ENCODE peak calls at places on chromosome 15, in six cellular contexts. H, Q, N, V, L and T are unnamed samples.

GRCh38 chr15:69032703-69033373 is 18.3 kb downstream of the NOX5 start:
- DNase-seq in N (no peak), L (no peak), H (no peak), V (no peak), Q (no peak), T (no peak)

GRCh38 chr15:87528873-87529272 is 727.7 kb downstream of the NTRK3 start:
- DNase-seq in Q (no peak), V (no peak), N (no peak), L (no peak), H (no peak), T (no peak)

GRCh38 chr15:37709669-37710068 is 224.8 kb upstream of the TMCO5A start:
- DNase-seq in L (no peak), H (no peak), V (no peak), N (no peak), Q (no peak), T (no peak)

GRCh38 chr15:50418041-50418583 is 6.1 kb upstream of the USP8 start:
- DNase-seq in H (no peak), N (no peak), Q (no peak), L (no peak), V (no peak), T (no peak)

GRCh38 chr15:60932051-60932915 is 296.8 kb downstream of the RORA start:
- DNase-seq in L (no peak), H (peak), N (no peak), Q (peak), V (no peak), T (no peak)

GRCh38 chr15:100544946-100545345 is 16.2 kb upstream of the CERS3 start:
- DNase-seq in N (no peak), V (no peak), H (no peak), Q (no peak), L (no peak), T (no peak)

GRCh38 chr15:31338879-31339557 is 12.4 kb downstream of the KLF13 start:
- DNase-seq in H (no peak), Q (no peak), V (no peak), L (peak), N (no peak), T (peak)

GRCh38 chr15:64844576-64845140 is 2.9 kb downstream of the PLEKHO2 start:
- DNase-seq in L (no peak), H (no peak), Q (no peak), N (peak), V (no peak), T (no peak)

GRCh38 chr15:81165565-81165964 is 31.1 kb upstream of the IL16 start:
- DNase-seq in V (no peak), L (no peak), H (no peak), Q (no peak), N (no peak), T (no peak)

GRCh38 chr15:42457445-42458442 is 33.2 kb downstream of the ZNF106 start:
- DNase-seq in N (peak), L (peak), H (peak), Q (no peak), V (peak), T (no peak)

GRCh38 chr15:44033894-44034293 is 161.2 kb downstream of the FRMD5 start:
- DNase-seq in L (peak), V (no peak), H (no peak), Q (no peak), N (no peak), T (no peak)

GRCh38 chr15:62727501-62727900 is 315.0 kb upstream of the TPM1 start:
- DNase-seq in H (no peak), N (no peak), L (no peak), Q (no peak), V (no peak), T (no peak)

GRCh38 chr15:100704281-100705055 is 102.1 kb downstream of the ASB7 start:
- DNase-seq in H (no peak), N (no peak), Q (no peak), L (peak), V (no peak), T (no peak)

GRCh38 chr15:56991017-56991416 is 72.6 kb downstream of the TCF12 start:
- DNase-seq in N (no peak), Q (no peak), V (no peak), H (no peak), L (no peak), T (no peak)

GRCh38 chr15:42483677-42484076 is 7.3 kb downstream of the ZNF106 start:
- DNase-seq in Q (no peak), V (no peak), L (no peak), N (no peak), H (no peak), T (no peak)

GRCh38 chr15:39786444-39787056 is 3.9 kb upstream of the FSIP1 start:
- DNase-seq in H (no peak), V (no peak), Q (peak), L (no peak), N (peak), T (no peak)

GRCh38 chr15:89329329-89330084 is 5.1 kb downstream of the POLG start:
- DNase-seq in L (no peak), H (no peak), V (no peak), N (no peak), Q (no peak), T (no peak)

GRCh38 chr15:65525622-65526021 is 4.6 kb upstream of the HACD3 start:
- DNase-seq in N (no peak), H (no peak), L (peak), V (no peak), Q (no peak), T (peak)

GRCh38 chr15:90659481-90659880 is 57.7 kb upstream of the BLM start:
- DNase-seq in V (no peak), N (no peak), H (no peak), Q (no peak), L (no peak), T (no peak)

GRCh38 chr15:82831894-82832600 is 22.6 kb downstream of the WHAMM start:
- DNase-seq in Q (no peak), L (no peak), N (no peak), H (no peak), V (no peak), T (no peak)

GRCh38 chr15:84752700-84753099 is 4.3 kb downstream of the ZNF592 start:
- DNase-seq in L (no peak), N (no peak), Q (no peak), H (no peak), V (no peak), T (peak)

GRCh38 chr15:64558460-64559179 is 98.2 kb downstream of the ZNF609 start:
- DNase-seq in Q (no peak), L (no peak), N (no peak), H (no peak), V (no peak), T (no peak)

GRCh38 chr15:56608993-56609392 is 124.3 kb downstream of the ZNF280D start:
- DNase-seq in Q (no peak), N (no peak), H (no peak), V (no peak), L (no peak), T (no peak)

GRCh38 chr15:93319121-93319814 is 230.3 kb upstream of the RGMA start:
- DNase-seq in V (no peak), H (no peak), Q (no peak), L (no peak), N (no peak), T (no peak)
- H3K27ac ChIP-seq in V (no peak), H (no peak), Q (no peak), L (no peak), N (no peak), T (no peak)

GRCh38 chr15:41334293-41335120 is 1.8 kb downstream of the NUSAP1 start:
- DNase-seq in N (peak), V (no peak), H (no peak), Q (no peak), L (no peak), T (no peak)

GRCh38 chr15:41331281-41331680 is 1.1 kb downstream of the OIP5 start:
- DNase-seq in H (no peak), V (no peak), N (peak), Q (no peak), L (no peak), T (no peak)

GRCh38 chr15:41332788-41333527 is at the start of gene NUSAP1:
- DNase-seq in H (no peak), V (no peak), L (no peak), Q (no peak), N (no peak), T (no peak)

GRCh38 chr15:41336549-41336948 is 3.9 kb downstream of the NUSAP1 start:
- DNase-seq in V (no peak), N (no peak), Q (no peak), L (no peak), H (no peak), T (no peak)

DNA sequence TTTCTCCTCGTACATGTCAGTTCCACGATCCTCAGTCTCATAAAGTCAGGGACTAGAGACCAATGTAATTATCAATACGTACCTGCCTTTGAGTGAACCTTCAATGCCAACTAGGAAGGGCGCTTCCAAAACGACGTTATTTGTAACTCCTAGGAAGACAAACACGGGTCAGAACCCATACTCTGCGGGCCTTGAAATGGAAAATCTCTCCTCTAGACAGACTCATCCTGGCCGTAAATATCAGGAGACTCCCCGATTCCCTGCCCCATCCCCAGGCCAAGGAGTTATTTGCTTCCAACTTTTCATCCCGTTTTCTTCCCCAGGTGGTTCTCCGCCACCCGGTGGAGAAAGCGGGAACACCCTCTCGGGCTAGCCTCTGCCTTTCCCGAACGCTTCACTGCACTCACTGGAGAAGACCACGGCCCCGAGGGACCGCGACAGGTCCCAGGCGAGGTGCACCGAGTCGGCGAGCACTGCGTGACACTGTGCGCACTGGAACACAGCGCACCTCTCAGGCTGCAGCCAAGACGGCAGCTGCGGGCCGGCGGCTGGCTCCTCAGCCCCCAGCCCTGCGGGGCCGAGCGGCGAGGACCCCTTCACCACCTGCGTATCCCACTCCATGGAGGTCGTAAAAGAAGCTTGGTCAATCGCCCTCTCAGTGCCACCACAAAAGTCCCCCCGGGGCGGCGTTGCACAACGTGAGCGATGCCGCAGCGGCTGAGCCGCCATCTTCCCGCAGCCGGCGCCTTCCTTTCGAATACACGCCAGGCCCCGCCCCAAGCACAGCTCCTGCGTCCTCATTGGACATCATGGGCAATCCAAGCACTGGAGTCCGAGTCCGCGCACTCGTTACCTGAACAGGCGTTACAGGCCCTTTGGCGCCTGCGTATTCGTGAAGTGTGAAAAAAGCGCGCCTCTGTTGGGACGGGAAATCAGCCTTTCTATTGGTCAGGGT is at the start of gene OIP5:
- DNase-seq in L (peak), N (peak), V (peak), H (peak), Q (peak), T (peak)
- TF ChIP-seq CTCF in L (peak), N (peak), V (peak), H (peak), Q (peak), T (peak)

GRCh38 chr15:51969728-51970127 is 1.9 kb downstream of the LEO1 start:
- DNase-seq in V (no peak), L (no peak), H (no peak), Q (no peak), N (no peak), T (no peak)
- H3K4me3 ChIP-seq in V (no peak), L (no peak), H (no peak), Q (peak), N (peak), T (no peak)

DNA sequence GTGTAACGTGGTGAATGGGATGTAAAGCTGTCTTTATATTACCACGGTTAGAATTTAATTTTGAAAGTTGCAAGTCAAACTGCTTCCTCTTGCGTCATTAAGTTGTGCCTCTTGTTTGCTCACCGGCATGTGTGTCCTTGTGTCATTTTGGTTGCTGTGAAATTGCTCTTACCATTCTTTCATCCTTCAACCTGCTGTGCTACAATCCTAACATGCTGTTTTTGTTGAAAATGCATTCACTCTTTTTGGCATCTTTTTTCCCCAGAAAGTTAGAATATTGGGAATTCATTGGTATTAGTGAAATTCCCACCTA is 164.7 kb downstream of the PGPEP1L start:
- DNase-seq in H (no peak), V (no peak), L (no peak), N (no peak), Q (no peak), T (no peak)
- H3K27ac ChIP-seq in H (no peak), V (no peak), L (no peak), N (no peak), Q (no peak), T (no peak)